ENCODE peak calls at places on chromosomes 7 and 10, in five cellular contexts. One of them, this sample, is unnamed.

GRCh38 chr10:35540296-35541164 is 64.6 kb upstream of the GJD4 start:
- DNase-seq in naive thymus-derived CD4-positive, alpha-beta T cell: no peak
- DNase-seq in kidney: no peak
- DNase-seq in pancreas: no peak
- DNase-seq in WERI-Rb-1: no peak
- DNase-seq in this sample: no peak

GRCh38 chr10:47060993-47061500 is 149.8 kb downstream of the PTPN20 start:
- DNase-seq in naive thymus-derived CD4-positive, alpha-beta T cell: no peak
- DNase-seq in kidney: no peak
- DNase-seq in pancreas: no peak
- DNase-seq in WERI-Rb-1: no peak
- DNase-seq in this sample: no peak

GRCh38 chr10:329361-330099 is 194.3 kb downstream of the ZMYND11 start:
- DNase-seq in naive thymus-derived CD4-positive, alpha-beta T cell: peak; percentile 15
- DNase-seq in kidney: peak; percentile 88
- DNase-seq in pancreas: peak; percentile 92
- DNase-seq in WERI-Rb-1: no peak
- DNase-seq in this sample: peak; percentile 92

GRCh38 chr7:50667789-50668226 is 102.6 kb upstream of the DDC start:
- DNase-seq in naive thymus-derived CD4-positive, alpha-beta T cell: no peak
- DNase-seq in kidney: no peak
- DNase-seq in pancreas: no peak
- DNase-seq in WERI-Rb-1: no peak
- DNase-seq in this sample: no peak

GRCh38 chr10:28807760-28808613 is 130.7 kb downstream of the BAMBI start:
- DNase-seq in naive thymus-derived CD4-positive, alpha-beta T cell: no peak
- DNase-seq in kidney: no peak
- DNase-seq in pancreas: no peak
- DNase-seq in WERI-Rb-1: peak; percentile 11
- DNase-seq in this sample: no peak

GRCh38 chr7:20140278-20141058 is 76.7 kb downstream of the MACC1 start:
- DNase-seq in naive thymus-derived CD4-positive, alpha-beta T cell: no peak
- DNase-seq in kidney: no peak
- DNase-seq in pancreas: no peak
- DNase-seq in WERI-Rb-1: no peak
- DNase-seq in this sample: no peak

GRCh38 chr10:119502618-119503155 is 39.8 kb downstream of the RGS10 start:
- DNase-seq in naive thymus-derived CD4-positive, alpha-beta T cell: no peak
- DNase-seq in kidney: peak; percentile 56
- DNase-seq in pancreas: no peak
- DNase-seq in WERI-Rb-1: no peak
- DNase-seq in this sample: no peak

GRCh38 chr7:40516376-40516775 is 381.6 kb downstream of the SUGCT start:
- DNase-seq in naive thymus-derived CD4-positive, alpha-beta T cell: no peak
- DNase-seq in kidney: no peak
- DNase-seq in pancreas: no peak
- DNase-seq in WERI-Rb-1: no peak
- DNase-seq in this sample: no peak

GRCh38 chr10:19847321-19847720 is 31.1 kb downstream of the PLXDC2 start:
- DNase-seq in naive thymus-derived CD4-positive, alpha-beta T cell: no peak
- DNase-seq in kidney: no peak
- DNase-seq in pancreas: no peak
- DNase-seq in WERI-Rb-1: no peak
- DNase-seq in this sample: no peak

GRCh38 chr7:147595076-147595475 is 995.5 kb upstream of the C7orf33 start:
- DNase-seq in naive thymus-derived CD4-positive, alpha-beta T cell: no peak
- DNase-seq in kidney: no peak
- DNase-seq in pancreas: no peak
- DNase-seq in WERI-Rb-1: no peak
- DNase-seq in this sample: no peak

GRCh38 chr10:30573714-30574422 is 55.7 kb downstream of the LYZL2 start:
- DNase-seq in naive thymus-derived CD4-positive, alpha-beta T cell: no peak
- DNase-seq in kidney: no peak
- DNase-seq in pancreas: no peak
- DNase-seq in WERI-Rb-1: no peak
- DNase-seq in this sample: no peak
- H3K4me3 ChIP-seq in naive thymus-derived CD4-positive, alpha-beta T cell: no peak overlapping the region
- H3K4me3 ChIP-seq in kidney: no peak overlapping the region
- H3K4me3 ChIP-seq in pancreas: no peak overlapping the region
- H3K4me3 ChIP-seq in WERI-Rb-1: no peak overlapping the region
- H3K4me3 ChIP-seq in this sample: no peak overlapping the region

GRCh38 chr10:62038609-62039190 is 137.2 kb downstream of the ARID5B start:
- DNase-seq in naive thymus-derived CD4-positive, alpha-beta T cell: peak; percentile 67
- DNase-seq in kidney: peak; percentile 79
- DNase-seq in pancreas: peak; percentile 57
- DNase-seq in WERI-Rb-1: peak; percentile 63
- DNase-seq in this sample: peak; percentile 72

GRCh38 chr10:62040896-62041295 is 139.4 kb downstream of the ARID5B start:
- DNase-seq in naive thymus-derived CD4-positive, alpha-beta T cell: no peak
- DNase-seq in kidney: no peak
- DNase-seq in pancreas: no peak
- DNase-seq in WERI-Rb-1: no peak
- DNase-seq in this sample: no peak

GRCh38 chr10:62037166-62037831 is 135.8 kb downstream of the ARID5B start:
- DNase-seq in naive thymus-derived CD4-positive, alpha-beta T cell: no peak
- DNase-seq in kidney: no peak
- DNase-seq in pancreas: no peak
- DNase-seq in WERI-Rb-1: no peak
- DNase-seq in this sample: peak; percentile 67

GRCh38 chr10:62036186-62037081 is 134.9 kb downstream of the ARID5B start:
- DNase-seq in naive thymus-derived CD4-positive, alpha-beta T cell: no peak
- DNase-seq in kidney: no peak
- DNase-seq in pancreas: no peak
- DNase-seq in WERI-Rb-1: no peak
- DNase-seq in this sample: no peak

GRCh38 chr10:62037890-62038608 is 136.6 kb downstream of the ARID5B start:
- DNase-seq in naive thymus-derived CD4-positive, alpha-beta T cell: no peak
- DNase-seq in kidney: no peak
- DNase-seq in pancreas: no peak
- DNase-seq in WERI-Rb-1: no peak
- DNase-seq in this sample: no peak
- H3K4me3 ChIP-seq in naive thymus-derived CD4-positive, alpha-beta T cell: no peak overlapping the region
- H3K4me3 ChIP-seq in kidney: no peak overlapping the region
- H3K4me3 ChIP-seq in pancreas: no peak overlapping the region
- H3K4me3 ChIP-seq in WERI-Rb-1: no peak overlapping the region
- H3K4me3 ChIP-seq in this sample: no peak overlapping the region

DNA sequence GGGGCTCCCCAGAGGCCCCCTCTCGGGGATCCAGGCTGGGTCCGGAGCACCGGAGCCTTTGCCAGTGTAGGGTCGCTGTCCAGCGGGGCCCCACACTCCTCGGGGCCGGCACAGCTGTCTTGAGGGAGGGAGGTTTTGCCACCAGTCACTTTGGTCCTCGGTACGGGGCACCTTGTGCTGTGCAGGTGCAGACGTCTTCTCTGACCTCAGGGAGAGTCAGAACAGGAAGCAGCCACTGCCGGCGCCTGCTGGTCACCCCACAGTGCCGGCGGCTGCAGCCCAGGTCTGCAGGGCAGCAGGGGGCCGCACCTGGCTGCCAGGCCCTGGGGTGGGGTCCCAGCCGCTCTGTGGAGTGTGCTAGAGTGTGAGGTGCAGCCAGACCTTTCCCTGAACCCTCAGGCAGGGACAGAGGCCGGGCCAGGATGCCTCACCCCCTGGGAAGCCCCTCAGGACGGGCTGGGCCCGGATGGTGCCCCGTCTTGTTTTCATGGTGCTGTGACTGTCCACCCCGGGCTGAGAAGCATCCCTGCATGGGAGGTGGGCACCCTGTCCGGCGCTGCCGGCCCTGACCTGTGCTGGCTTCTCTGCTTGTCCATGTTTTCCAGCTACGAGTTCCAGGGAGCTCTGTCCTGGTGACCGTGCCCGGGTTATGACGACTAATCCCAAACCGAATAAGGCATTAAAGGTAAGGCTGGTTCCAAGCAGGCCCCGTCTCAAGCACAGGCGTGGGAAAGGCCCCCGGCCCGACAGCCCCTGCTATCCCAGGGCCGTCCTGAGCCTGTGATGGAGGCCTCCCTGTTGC is 8.2 kb downstream of the MAFK start:
- DNase-seq in naive thymus-derived CD4-positive, alpha-beta T cell: no peak
- DNase-seq in kidney: peak; percentile 81
- DNase-seq in pancreas: peak; percentile 17
- DNase-seq in WERI-Rb-1: no peak
- DNase-seq in this sample: no peak
- H3K4me3 ChIP-seq in naive thymus-derived CD4-positive, alpha-beta T cell: no peak overlapping the region
- H3K4me3 ChIP-seq in kidney: no peak overlapping the region
- H3K4me3 ChIP-seq in pancreas: peak overlapping the region; percentile 44
- H3K4me3 ChIP-seq in WERI-Rb-1: no peak overlapping the region
- H3K4me3 ChIP-seq in this sample: no peak overlapping the region

DNA sequence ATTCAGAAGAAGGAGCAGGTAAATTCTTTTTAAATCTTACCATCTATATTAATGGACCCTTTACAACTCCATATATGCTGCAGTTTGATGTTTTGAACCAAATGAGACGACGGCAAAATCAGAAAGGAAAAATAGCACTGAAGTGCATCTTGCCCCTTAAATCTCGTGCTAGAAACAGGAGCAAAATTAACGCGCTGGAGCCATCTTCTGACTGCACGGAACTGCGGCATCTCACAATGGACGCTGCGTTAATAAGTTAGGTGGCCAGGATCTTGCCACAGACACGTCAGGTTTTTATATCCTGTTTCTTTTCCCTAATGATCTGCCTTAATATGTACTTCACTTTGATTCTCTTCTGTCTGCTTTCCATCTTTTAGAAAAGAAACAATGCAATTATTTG is 354.5 kb downstream of the TFEC start:
- DNase-seq in naive thymus-derived CD4-positive, alpha-beta T cell: no peak
- DNase-seq in kidney: no peak
- DNase-seq in pancreas: no peak
- DNase-seq in WERI-Rb-1: peak; percentile 70
- DNase-seq in this sample: no peak
- H3K4me3 ChIP-seq in naive thymus-derived CD4-positive, alpha-beta T cell: no peak overlapping the region
- H3K4me3 ChIP-seq in kidney: no peak overlapping the region
- H3K4me3 ChIP-seq in pancreas: no peak overlapping the region
- H3K4me3 ChIP-seq in WERI-Rb-1: peak overlapping the region; percentile 36
- H3K4me3 ChIP-seq in this sample: no peak overlapping the region

GRCh38 chr10:117131390-117132327 is 6.4 kb downstream of the VAX1 start:
- DNase-seq in naive thymus-derived CD4-positive, alpha-beta T cell: no peak
- DNase-seq in kidney: no peak
- DNase-seq in pancreas: no peak
- DNase-seq in WERI-Rb-1: no peak
- DNase-seq in this sample: no peak
- H3K4me3 ChIP-seq in naive thymus-derived CD4-positive, alpha-beta T cell: peak overlapping the region; percentile 33
- H3K4me3 ChIP-seq in kidney: peak overlapping the region; percentile 29
- H3K4me3 ChIP-seq in pancreas: peak overlapping the region; percentile 23
- H3K4me3 ChIP-seq in WERI-Rb-1: no peak overlapping the region
- H3K4me3 ChIP-seq in this sample: no peak overlapping the region

DNA sequence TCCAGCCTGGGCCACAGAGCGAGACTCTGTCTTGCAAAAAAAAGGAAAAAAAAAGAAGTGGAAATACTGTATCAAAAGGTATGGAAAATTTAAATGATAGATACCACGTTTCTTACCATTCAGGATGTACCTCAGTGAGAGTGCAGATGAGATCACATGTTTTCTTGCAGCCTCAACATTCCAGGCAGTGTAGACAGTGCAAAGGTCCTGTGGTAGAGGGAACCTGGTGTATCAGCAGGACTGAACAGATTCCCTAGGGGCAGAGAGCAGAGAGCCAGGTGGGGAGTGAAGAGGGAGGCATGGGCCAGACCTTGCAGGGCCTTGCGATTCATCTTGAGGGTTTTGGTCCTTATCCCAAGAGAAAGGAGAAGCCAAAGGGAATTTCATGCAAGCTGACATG is 17.7 kb upstream of the ATXN7L1 start:
- DNase-seq in naive thymus-derived CD4-positive, alpha-beta T cell: no peak
- DNase-seq in kidney: no peak
- DNase-seq in pancreas: no peak
- DNase-seq in WERI-Rb-1: no peak
- DNase-seq in this sample: no peak
- H3K4me3 ChIP-seq in naive thymus-derived CD4-positive, alpha-beta T cell: no peak overlapping the region
- H3K4me3 ChIP-seq in kidney: no peak overlapping the region
- H3K4me3 ChIP-seq in pancreas: no peak overlapping the region
- H3K4me3 ChIP-seq in WERI-Rb-1: no peak overlapping the region
- H3K4me3 ChIP-seq in this sample: no peak overlapping the region

DNA sequence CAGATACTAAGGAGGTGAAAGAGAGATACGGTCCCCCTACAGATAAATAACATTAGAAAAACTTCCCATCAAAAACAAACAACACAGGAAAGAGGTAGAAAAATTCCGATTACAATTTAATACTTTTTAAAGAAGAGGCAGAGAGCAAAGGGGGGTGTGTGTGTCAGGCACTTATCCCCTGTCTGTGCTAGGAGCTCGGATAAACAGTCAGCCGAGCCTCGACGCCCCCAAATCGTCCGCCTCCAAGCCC is 3.6 kb downstream of the PAX2 start:
- DNase-seq in naive thymus-derived CD4-positive, alpha-beta T cell: no peak
- DNase-seq in kidney: no peak
- DNase-seq in pancreas: no peak
- DNase-seq in WERI-Rb-1: no peak
- DNase-seq in this sample: no peak
- H3K4me3 ChIP-seq in naive thymus-derived CD4-positive, alpha-beta T cell: no peak overlapping the region
- H3K4me3 ChIP-seq in kidney: peak overlapping the region; percentile 64
- H3K4me3 ChIP-seq in pancreas: no peak overlapping the region
- H3K4me3 ChIP-seq in WERI-Rb-1: no peak overlapping the region
- H3K4me3 ChIP-seq in this sample: no peak overlapping the region

GRCh38 chr7:158538156-158538946 is 49.3 kb downstream of the PTPRN2 start:
- DNase-seq in naive thymus-derived CD4-positive, alpha-beta T cell: no peak
- DNase-seq in kidney: no peak
- DNase-seq in pancreas: no peak
- DNase-seq in WERI-Rb-1: no peak
- DNase-seq in this sample: no peak
- H3K4me3 ChIP-seq in naive thymus-derived CD4-positive, alpha-beta T cell: no peak overlapping the region
- H3K4me3 ChIP-seq in kidney: no peak overlapping the region
- H3K4me3 ChIP-seq in pancreas: no peak overlapping the region
- H3K4me3 ChIP-seq in WERI-Rb-1: no peak overlapping the region
- H3K4me3 ChIP-seq in this sample: no peak overlapping the region